ENCODE peak calls at places on chromosomes 1 and 21, in four cellular contexts. One of them, this sample, is unnamed.

GRCh38 chr1:44707959-44708831 is 22.8 kb downstream of the RNU5D-1 start:
- DNase-seq in K562: peak
- DNase-seq in GM12878: no peak
- DNase-seq in HepG2: peak
- DNase-seq in this sample: peak

GRCh38 chr1:22075718-22076117 is 23.2 kb downstream of the CDC42 start:
- DNase-seq in K562: no peak
- DNase-seq in HepG2: no peak
- DNase-seq in GM12878: no peak
- DNase-seq in this sample: no peak

GRCh38 chr1:204466416-204467405 is 27.9 kb downstream of the PIK3C2B start:
- DNase-seq in HepG2: no peak
- DNase-seq in GM12878: no peak
- DNase-seq in K562: no peak
- DNase-seq in this sample: no peak

GRCh38 chr1:188668083-188668482 is 1809.6 kb downstream of the BRINP3 start:
- DNase-seq in GM12878: no peak
- DNase-seq in HepG2: peak
- DNase-seq in K562: no peak
- DNase-seq in this sample: no peak

GRCh38 chr1:16993521-16994038 is 13.2 kb upstream of the MFAP2 start:
- DNase-seq in K562: no peak
- DNase-seq in HepG2: no peak
- DNase-seq in GM12878: no peak
- DNase-seq in this sample: no peak

GRCh38 chr1:47997289-47998200 is at the start of gene TRABD2B:
- DNase-seq in K562: peak
- DNase-seq in HepG2: peak
- DNase-seq in GM12878: no peak
- DNase-seq in this sample: peak

GRCh38 chr1:24392604-24392946 is 21.0 kb downstream of the STPG1 start:
- DNase-seq in K562: no peak
- DNase-seq in GM12878: no peak
- DNase-seq in HepG2: no peak
- DNase-seq in this sample: no peak

GRCh38 chr1:109901508-109902145 is 9.0 kb upstream of the CSF1 start:
- DNase-seq in GM12878: no peak
- DNase-seq in K562: peak
- DNase-seq in HepG2: peak
- DNase-seq in this sample: no peak

GRCh38 chr1:156816561-156817328 is at the start of gene SH2D2A:
- DNase-seq in GM12878: peak
- DNase-seq in HepG2: no peak
- DNase-seq in K562: peak
- DNase-seq in this sample: no peak

GRCh38 chr21:31932470-31932764 is 59.6 kb downstream of the HUNK start:
- DNase-seq in HepG2: peak
- DNase-seq in GM12878: no peak
- DNase-seq in K562: no peak
- DNase-seq in this sample: no peak

GRCh38 chr1:44460107-44460885 is 55.2 kb downstream of the RNF220 start:
- DNase-seq in K562: no peak
- DNase-seq in HepG2: no peak
- DNase-seq in GM12878: no peak
- DNase-seq in this sample: no peak

GRCh38 chr1:44305962-44306422 is 49.1 kb downstream of the ERI3 start:
- DNase-seq in K562: no peak
- DNase-seq in GM12878: no peak
- DNase-seq in HepG2: no peak
- DNase-seq in this sample: no peak

GRCh38 chr1:33286451-33287185 is 30.3 kb downstream of the ZNF362 start:
- DNase-seq in K562: no peak
- DNase-seq in HepG2: no peak
- DNase-seq in GM12878: no peak
- DNase-seq in this sample: no peak

GRCh38 chr1:182446033-182446669 is 3.8 kb upstream of the RGSL1 start:
- DNase-seq in HepG2: peak
- DNase-seq in GM12878: peak
- DNase-seq in K562: peak
- DNase-seq in this sample: peak
- TF ChIP-seq NFIC in HepG2: no peak
- TF ChIP-seq NFIC in GM12878: no peak
- TF ChIP-seq NFIC in K562: no peak
- TF ChIP-seq NFIC in this sample: no peak

GRCh38 chr21:43210454-43211084 is 41.8 kb downstream of the CRYAA start:
- DNase-seq in HepG2: no peak
- DNase-seq in GM12878: no peak
- DNase-seq in K562: no peak
- DNase-seq in this sample: no peak

GRCh38 chr21:43207043-43207315 is 38.2 kb downstream of the CRYAA start:
- DNase-seq in GM12878: no peak
- DNase-seq in HepG2: no peak
- DNase-seq in K562: no peak
- DNase-seq in this sample: no peak

GRCh38 chr21:43207868-43208267 is 39.1 kb downstream of the CRYAA start:
- DNase-seq in GM12878: no peak
- DNase-seq in K562: no peak
- DNase-seq in HepG2: no peak
- DNase-seq in this sample: no peak

GRCh38 chr21:43209575-43210453 is 41.0 kb downstream of the CRYAA start:
- DNase-seq in GM12878: no peak
- DNase-seq in K562: no peak
- DNase-seq in HepG2: peak
- DNase-seq in this sample: peak

DNA sequence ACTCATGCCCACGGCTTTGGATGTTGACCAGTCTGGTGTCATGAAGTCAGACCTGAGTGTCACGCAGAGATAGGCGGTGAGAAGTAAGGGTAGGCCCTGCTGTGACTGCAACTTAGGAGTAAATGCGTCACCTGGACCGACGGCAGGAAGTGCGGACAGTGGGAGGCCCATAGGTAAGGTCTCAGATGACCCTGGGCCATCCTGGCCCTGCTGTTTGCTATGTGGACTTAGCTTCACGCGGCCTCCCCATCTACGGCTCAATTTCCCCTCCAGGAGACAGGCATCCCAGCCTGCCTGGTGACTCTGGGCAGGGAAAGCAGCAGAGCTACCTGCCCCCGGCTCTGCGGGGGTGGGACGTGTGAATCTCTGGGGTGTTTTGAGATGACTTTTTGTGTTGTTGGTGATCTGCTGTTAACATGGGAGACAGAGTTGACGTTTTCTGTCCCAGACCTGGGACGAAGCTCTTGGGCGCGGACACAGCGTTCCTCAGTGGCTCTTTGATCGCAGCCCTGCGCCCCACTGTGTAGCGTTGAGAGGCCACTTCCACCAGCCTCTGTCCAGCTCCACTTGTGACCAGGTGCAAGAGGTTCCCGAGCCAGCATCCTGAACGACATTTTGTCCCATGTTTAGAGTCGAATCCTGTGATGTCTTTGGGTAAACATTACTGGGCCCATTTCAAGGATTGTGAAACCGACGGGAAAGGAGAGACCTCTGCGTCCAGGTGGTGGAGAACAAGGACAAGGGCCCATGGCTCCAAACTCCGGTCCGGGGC is 39.9 kb downstream of the CRYAA start:
- DNase-seq in GM12878: no peak
- DNase-seq in HepG2: no peak
- DNase-seq in K562: no peak
- DNase-seq in this sample: no peak
- TF ChIP-seq NFIC in GM12878: no peak
- TF ChIP-seq NFIC in HepG2: no peak
- TF ChIP-seq NFIC in K562: no peak
- TF ChIP-seq NFIC in this sample: no peak

GRCh38 chr1:166924829-166925541 is 48.9 kb upstream of the TADA1 start:
- DNase-seq in K562: no peak
- DNase-seq in GM12878: peak
- DNase-seq in HepG2: no peak
- DNase-seq in this sample: no peak

GRCh38 chr1:166925791-166926483 is 49.4 kb downstream of the ILDR2 start:
- DNase-seq in GM12878: no peak
- DNase-seq in HepG2: peak
- DNase-seq in K562: no peak
- DNase-seq in this sample: no peak

GRCh38 chr1:166918618-166919017 is 42.6 kb upstream of the TADA1 start:
- DNase-seq in GM12878: no peak
- DNase-seq in HepG2: no peak
- DNase-seq in K562: no peak
- DNase-seq in this sample: no peak

GRCh38 chr1:166915941-166916340 is 39.9 kb upstream of the TADA1 start:
- DNase-seq in K562: no peak
- DNase-seq in GM12878: no peak
- DNase-seq in HepG2: no peak
- DNase-seq in this sample: no peak

GRCh38 chr1:166920561-166921475 is 44.8 kb upstream of the TADA1 start:
- DNase-seq in GM12878: no peak
- DNase-seq in HepG2: no peak
- DNase-seq in K562: no peak
- DNase-seq in this sample: peak
- TF ChIP-seq NFIC in GM12878: no peak
- TF ChIP-seq NFIC in HepG2: no peak
- TF ChIP-seq NFIC in K562: no peak
- TF ChIP-seq NFIC in this sample: no peak

GRCh38 chr1:226890331-226891108 is 20.1 kb downstream of the PSEN2 start:
- DNase-seq in HepG2: no peak
- DNase-seq in K562: no peak
- DNase-seq in GM12878: no peak
- DNase-seq in this sample: no peak
- TF ChIP-seq NFIC in HepG2: no peak
- TF ChIP-seq NFIC in K562: no peak
- TF ChIP-seq NFIC in GM12878: no peak
- TF ChIP-seq NFIC in this sample: no peak

This sample was measured in SK-N-SH.